ENCODE peak calls at places on chromosomes 7 and 10, in nine cellular contexts. U is psoas muscle; B is lower lobe of right lung; Q is Peyer's patch; L is mammary epithelial cell; R is lung; H is CD8-positive, alpha-beta T cell; X is SK-N-SH; E is pancreas. N is an unnamed sample.

GRCh38 chr10:100344386-100344785 is 2.6 kb upstream of the SCD start:
- DNase-seq in X (no peak), H (no peak), Q (no peak), R (no peak), E (no peak), U (no peak), B (no peak), L (no peak), N (no peak)

GRCh38 chr10:133124357-133125211 is 35.4 kb upstream of the KNDC1 start:
- DNase-seq in H (no peak), E (peak; percentile 87), Q (no peak), X (peak; percentile 84), U (peak; percentile 27), R (no peak), B (peak; percentile 56), L (no peak), N (peak; percentile 45)

GRCh38 chr10:98910048-98910447 is 325.6 kb downstream of the HPSE2 start:
- DNase-seq in L (no peak), U (no peak), R (no peak), Q (no peak), E (no peak), H (no peak), B (no peak), X (peak; percentile 36), N (no peak)

GRCh38 chr7:130274983-130275649 is 8.5 kb downstream of the CPA2 start:
- DNase-seq in H (no peak), R (no peak), L (no peak), X (no peak), E (no peak), B (no peak), U (no peak), Q (no peak), N (no peak)

GRCh38 chr7:94509879-94510581 is 421 bp downstream of the CASD1 start:
- DNase-seq in E (peak; percentile 89), X (peak; percentile 96), R (peak; percentile 70), U (peak; percentile 63), L (peak; percentile 48), B (peak; percentile 80), H (peak; percentile 33), Q (peak; percentile 68), N (peak; percentile 85)

GRCh38 chr7:101179780-101180755 is at the start of gene NAT16:
- DNase-seq in E (no peak), X (peak; percentile 89), R (no peak), B (no peak), H (no peak), U (no peak), Q (no peak), L (no peak), N (no peak)

GRCh38 chr7:120770206-120770605 is 87.7 kb downstream of the TSPAN12 start:
- DNase-seq in H (no peak), E (no peak), L (no peak), U (no peak), R (no peak), B (no peak), Q (no peak), X (no peak), N (no peak)

GRCh38 chr10:44422153-44422552 is 37.3 kb upstream of the CXCL12 start:
- DNase-seq in L (no peak), U (no peak), H (no peak), R (no peak), B (no peak), Q (no peak), X (no peak), E (no peak), N (no peak)

GRCh38 chr10:119447823-119448546 is 94.5 kb downstream of the RGS10 start:
- DNase-seq in Q (no peak), U (no peak), E (no peak), R (no peak), B (peak; percentile 35), L (no peak), H (no peak), X (no peak), N (no peak)

GRCh38 chr10:106450966-106451365 is 713.5 kb downstream of the SORCS1 start:
- DNase-seq in X (no peak), H (no peak), B (no peak), U (no peak), E (no peak), R (no peak), Q (no peak), L (no peak), N (peak; percentile 70)

GRCh38 chr10:4545077-4545476 is 280.9 kb upstream of the AKR1E2 start:
- DNase-seq in Q (no peak), B (no peak), E (no peak), H (no peak), X (no peak), U (no peak), L (no peak), R (no peak), N (peak; percentile 76)

GRCh38 chr10:100621360-100622205 is 85.8 kb downstream of the HIF1AN start:
- DNase-seq in U (no peak), E (no peak), R (no peak), L (no peak), H (no peak), B (no peak), Q (no peak), X (peak; percentile 56), N (peak; percentile 11)

GRCh38 chr7:139618482-139619366 is 95.2 kb downstream of the CLEC2L start:
- DNase-seq in L (peak; percentile 26), B (no peak), X (peak; percentile 48), U (no peak), H (peak; percentile 8), R (peak; percentile 41), Q (peak; percentile 32), E (peak; percentile 62), N (no peak)
- TF ChIP-seq CTCF in L (peak; percentile 61), B (peak; percentile 46), X (peak; percentile 71), U (peak; percentile 33), H (peak; percentile 29), R (peak; percentile 4), Q (peak; percentile 20), E (no peak), N (peak; percentile 61)

DNA sequence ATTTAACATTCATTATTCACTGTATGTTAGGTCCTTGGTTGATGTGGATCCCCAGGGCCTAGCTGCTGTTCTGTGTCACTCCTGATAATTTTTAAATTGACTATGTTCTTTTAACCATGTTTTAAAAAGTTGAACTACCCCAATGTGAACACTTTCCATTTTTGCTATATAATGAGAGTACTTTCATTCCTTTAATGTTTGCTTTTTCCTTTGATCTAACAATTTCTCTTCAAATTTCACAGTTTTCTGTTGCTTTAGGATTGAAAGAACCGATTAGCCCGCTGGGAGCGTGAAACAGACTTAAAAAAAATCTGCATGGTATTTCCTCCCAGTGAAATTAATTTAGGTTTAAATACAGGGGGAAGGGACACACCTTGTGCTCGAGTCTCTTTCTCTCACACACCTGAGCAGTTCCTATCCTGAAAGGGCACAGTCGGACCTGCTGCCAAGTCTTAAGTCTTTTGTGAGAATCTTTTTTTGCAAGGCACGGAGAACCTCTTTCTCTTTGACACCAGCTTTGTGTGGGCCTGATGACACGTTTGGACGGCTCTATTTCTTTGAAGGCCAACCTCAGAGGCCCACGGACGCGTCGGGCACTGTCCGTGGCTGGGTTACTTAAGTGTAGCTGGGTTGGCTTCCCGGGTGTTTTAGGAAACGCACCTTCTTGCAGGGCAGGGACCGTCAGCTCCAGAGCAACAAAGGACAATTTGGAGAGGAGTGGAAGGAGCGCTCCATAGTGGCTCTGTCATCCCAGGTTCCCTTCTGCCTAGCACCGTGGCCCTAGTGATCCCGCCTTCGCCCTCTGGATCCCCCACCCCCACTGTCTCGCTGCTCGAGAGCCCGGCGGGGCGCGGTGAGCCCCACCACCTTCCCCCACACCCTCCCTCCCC is 1.0 kb upstream of the CHN2 start:
- DNase-seq in Q (no peak), H (no peak), L (no peak), R (no peak), X (no peak), E (no peak), U (no peak), B (no peak), N (no peak)
- H3K4me3 ChIP-seq in Q (peak overlapping the region; percentile 62), H (no peak overlapping the region), L (no peak overlapping the region), R (no peak overlapping the region), X (no peak overlapping the region), E (peak overlapping the region; percentile 91), U (peak overlapping the region; percentile 71), B (peak overlapping the region; percentile 83), N (no peak overlapping the region)

DNA sequence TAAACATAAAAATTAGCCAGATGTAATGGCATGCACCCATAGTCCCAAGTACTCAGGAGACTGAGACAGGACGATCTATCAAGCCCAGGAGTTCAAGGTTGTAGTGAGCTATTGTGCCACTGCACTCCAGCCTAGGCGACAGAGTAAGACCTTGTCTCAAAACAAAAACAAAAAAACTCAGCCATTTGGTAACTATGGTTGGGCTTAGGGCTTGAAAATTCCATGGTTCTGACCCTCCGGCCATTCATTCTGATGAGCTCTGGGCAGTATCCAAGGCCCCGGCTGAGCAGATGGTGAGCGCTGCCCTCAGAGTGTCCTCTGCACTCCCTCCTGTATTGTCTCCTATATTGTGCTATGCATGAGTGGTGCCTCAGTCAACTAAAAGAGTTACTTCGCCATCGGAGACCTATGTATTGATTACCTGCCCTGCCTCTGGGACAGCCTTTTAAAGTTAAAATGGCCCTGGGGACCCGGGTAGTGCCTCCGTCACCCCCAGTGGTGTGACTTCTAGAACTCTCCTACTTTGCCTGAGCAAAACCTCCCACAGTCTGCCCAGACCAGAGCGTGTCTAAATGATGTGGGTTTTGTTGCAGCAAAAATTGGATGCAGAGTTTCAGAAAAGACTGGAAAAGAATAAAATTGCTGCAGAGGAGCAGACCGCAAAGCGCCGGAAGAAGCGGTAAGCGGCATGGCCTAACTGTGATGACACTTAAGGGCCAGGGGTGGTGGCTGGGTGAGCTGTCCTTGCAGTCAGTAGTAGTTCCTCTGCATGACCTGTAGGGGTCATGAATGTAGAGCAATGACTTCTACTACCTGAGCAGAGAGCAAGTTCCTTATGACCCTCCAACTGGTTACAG is 8.1 kb downstream of the PRKRIP1 start:
- DNase-seq in X (peak; percentile 82), B (peak; percentile 57), Q (peak; percentile 41), H (no peak), U (no peak), L (peak; percentile 33), E (no peak), R (peak; percentile 51), N (peak; percentile 57)
- TF ChIP-seq CTCF in X (peak; percentile 79), B (peak; percentile 67), Q (peak; percentile 69), H (peak; percentile 75), U (peak; percentile 64), L (peak; percentile 70), E (peak; percentile 39), R (peak; percentile 48), N (peak; percentile 44)

GRCh38 chr10:29634764-29635625 is at the start of gene SVIL:
- DNase-seq in H (no peak), R (peak; percentile 62), B (peak; percentile 67), L (peak; percentile 87), U (peak; percentile 72), Q (no peak), X (no peak), E (no peak), N (peak; percentile 91)

GRCh38 chr10:29631049-29631339 is 3.8 kb downstream of the SVIL start:
- DNase-seq in B (no peak), H (no peak), E (no peak), X (no peak), U (no peak), L (no peak), R (no peak), Q (no peak), N (no peak)

GRCh38 chr10:29635711-29636144 is 957 bp upstream of the SVIL start:
- DNase-seq in X (no peak), H (no peak), L (peak; percentile 36), B (no peak), E (no peak), U (no peak), Q (no peak), R (no peak), N (peak; percentile 55)

GRCh38 chr10:29636178-29636577 is 1.4 kb upstream of the SVIL start:
- DNase-seq in R (no peak), U (no peak), X (no peak), L (peak; percentile 64), H (no peak), Q (no peak), E (no peak), B (no peak), N (peak; percentile 59)

GRCh38 chr10:29634105-29634504 is 666 bp downstream of the SVIL start:
- DNase-seq in U (no peak), E (no peak), Q (no peak), B (no peak), R (no peak), L (peak; percentile 58), X (no peak), H (no peak), N (no peak)
- H3K4me3 ChIP-seq in U (peak overlapping the region; percentile 77), E (no peak overlapping the region), Q (no peak overlapping the region), B (no peak overlapping the region), R (no peak overlapping the region), L (peak overlapping the region; percentile 51), X (no peak overlapping the region), H (no peak overlapping the region), N (peak overlapping the region; percentile 60)